ENCODE peak calls at places on chromosome 4, in seven cellular contexts. One of them, this sample, is unnamed.

GRCh38 chr4:55887594-55887993 is 34.1 kb downstream of the EXOC1 start:
- DNase-seq in sigmoid colon: no peak
- DNase-seq in uterus: no peak
- DNase-seq in heart left ventricle: no peak
- DNase-seq in gastrocnemius medialis: no peak
- DNase-seq in upper lobe of left lung: no peak
- DNase-seq in Peyer's patch: no peak
- DNase-seq in this sample: no peak

GRCh38 chr4:1879491-1879890 is 8.3 kb downstream of the NSD2 start:
- DNase-seq in Peyer's patch: no peak
- DNase-seq in gastrocnemius medialis: no peak
- DNase-seq in upper lobe of left lung: no peak
- DNase-seq in sigmoid colon: no peak
- DNase-seq in heart left ventricle: no peak
- DNase-seq in uterus: no peak
- DNase-seq in this sample: no peak

GRCh38 chr4:41060352-41061318 is 153.7 kb downstream of the APBB2 start:
- DNase-seq in upper lobe of left lung: no peak
- DNase-seq in gastrocnemius medialis: peak
- DNase-seq in heart left ventricle: no peak
- DNase-seq in Peyer's patch: no peak
- DNase-seq in uterus: peak
- DNase-seq in sigmoid colon: peak
- DNase-seq in this sample: no peak

GRCh38 chr4:35252071-35252470 is 992.2 kb downstream of the ARAP2 start:
- DNase-seq in sigmoid colon: no peak
- DNase-seq in heart left ventricle: no peak
- DNase-seq in gastrocnemius medialis: no peak
- DNase-seq in upper lobe of left lung: no peak
- DNase-seq in uterus: no peak
- DNase-seq in Peyer's patch: no peak
- DNase-seq in this sample: no peak

GRCh38 chr4:74038161-74039064 is at the start of gene CXCL3:
- DNase-seq in Peyer's patch: peak
- DNase-seq in gastrocnemius medialis: peak
- DNase-seq in upper lobe of left lung: peak
- DNase-seq in heart left ventricle: peak
- DNase-seq in uterus: peak
- DNase-seq in sigmoid colon: peak
- DNase-seq in this sample: peak

GRCh38 chr4:168907119-168907698 is 102.8 kb downstream of the CBR4 start:
- DNase-seq in heart left ventricle: no peak
- DNase-seq in upper lobe of left lung: no peak
- DNase-seq in gastrocnemius medialis: no peak
- DNase-seq in uterus: no peak
- DNase-seq in Peyer's patch: no peak
- DNase-seq in sigmoid colon: no peak
- DNase-seq in this sample: no peak

GRCh38 chr4:76665139-76665538 is 230.1 kb downstream of the SHROOM3 start:
- DNase-seq in gastrocnemius medialis: no peak
- DNase-seq in heart left ventricle: no peak
- DNase-seq in sigmoid colon: no peak
- DNase-seq in uterus: no peak
- DNase-seq in Peyer's patch: peak
- DNase-seq in upper lobe of left lung: no peak
- DNase-seq in this sample: no peak

GRCh38 chr4:181137351-181137750 is 1105.9 kb upstream of the TENM3 start:
- DNase-seq in sigmoid colon: no peak
- DNase-seq in uterus: no peak
- DNase-seq in upper lobe of left lung: no peak
- DNase-seq in gastrocnemius medialis: no peak
- DNase-seq in Peyer's patch: no peak
- DNase-seq in heart left ventricle: no peak
- DNase-seq in this sample: no peak

GRCh38 chr4:165308174-165308573 is 19.3 kb upstream of the MSMO1 start:
- DNase-seq in upper lobe of left lung: no peak
- DNase-seq in Peyer's patch: no peak
- DNase-seq in uterus: no peak
- DNase-seq in gastrocnemius medialis: no peak
- DNase-seq in sigmoid colon: no peak
- DNase-seq in heart left ventricle: no peak
- DNase-seq in this sample: no peak

GRCh38 chr4:158255727-158256324 is 45.5 kb downstream of the TMEM144 start:
- DNase-seq in gastrocnemius medialis: no peak
- DNase-seq in uterus: no peak
- DNase-seq in Peyer's patch: no peak
- DNase-seq in sigmoid colon: no peak
- DNase-seq in heart left ventricle: no peak
- DNase-seq in upper lobe of left lung: no peak
- DNase-seq in this sample: no peak

GRCh38 chr4:71231073-71231752 is 107.6 kb upstream of the SLC4A4 start:
- DNase-seq in gastrocnemius medialis: peak
- DNase-seq in sigmoid colon: peak
- DNase-seq in Peyer's patch: peak
- DNase-seq in upper lobe of left lung: peak
- DNase-seq in heart left ventricle: peak
- DNase-seq in uterus: no peak
- DNase-seq in this sample: peak

GRCh38 chr4:41050840-41051775 is 163.2 kb downstream of the APBB2 start:
- DNase-seq in sigmoid colon: no peak
- DNase-seq in gastrocnemius medialis: no peak
- DNase-seq in uterus: no peak
- DNase-seq in heart left ventricle: peak
- DNase-seq in Peyer's patch: no peak
- DNase-seq in upper lobe of left lung: no peak
- DNase-seq in this sample: no peak

GRCh38 chr4:121096629-121097028 is 24.3 kb upstream of the NDNF start:
- DNase-seq in gastrocnemius medialis: no peak
- DNase-seq in uterus: no peak
- DNase-seq in upper lobe of left lung: no peak
- DNase-seq in sigmoid colon: no peak
- DNase-seq in heart left ventricle: no peak
- DNase-seq in Peyer's patch: no peak
- DNase-seq in this sample: no peak

GRCh38 chr4:2811830-2812599 is 19.1 kb downstream of the SH3BP2 start:
- DNase-seq in sigmoid colon: peak
- DNase-seq in uterus: peak
- DNase-seq in upper lobe of left lung: peak
- DNase-seq in heart left ventricle: peak
- DNase-seq in Peyer's patch: peak
- DNase-seq in gastrocnemius medialis: peak
- DNase-seq in this sample: peak

GRCh38 chr4:7358100-7358735 is 76.5 kb downstream of the PSAPL1 start:
- DNase-seq in Peyer's patch: no peak
- DNase-seq in sigmoid colon: peak
- DNase-seq in uterus: no peak
- DNase-seq in gastrocnemius medialis: peak
- DNase-seq in heart left ventricle: peak
- DNase-seq in upper lobe of left lung: no peak
- DNase-seq in this sample: peak

GRCh38 chr4:38565271-38566199 is 98.5 kb upstream of the KLF3 start:
- DNase-seq in gastrocnemius medialis: no peak
- DNase-seq in uterus: no peak
- DNase-seq in Peyer's patch: peak
- DNase-seq in upper lobe of left lung: no peak
- DNase-seq in sigmoid colon: peak
- DNase-seq in heart left ventricle: peak
- DNase-seq in this sample: no peak

GRCh38 chr4:167290684-167291083 is 56.4 kb upstream of the SPOCK3 start:
- DNase-seq in Peyer's patch: no peak
- DNase-seq in uterus: no peak
- DNase-seq in gastrocnemius medialis: no peak
- DNase-seq in sigmoid colon: no peak
- DNase-seq in heart left ventricle: no peak
- DNase-seq in upper lobe of left lung: no peak
- DNase-seq in this sample: no peak

GRCh38 chr4:154314248-154314647 is 177.4 kb downstream of the DCHS2 start:
- DNase-seq in gastrocnemius medialis: no peak
- DNase-seq in sigmoid colon: no peak
- DNase-seq in heart left ventricle: no peak
- DNase-seq in uterus: no peak
- DNase-seq in Peyer's patch: no peak
- DNase-seq in upper lobe of left lung: no peak
- DNase-seq in this sample: no peak

GRCh38 chr4:182089326-182089725 is 153.9 kb upstream of the TENM3 start:
- DNase-seq in upper lobe of left lung: no peak
- DNase-seq in Peyer's patch: no peak
- DNase-seq in heart left ventricle: no peak
- DNase-seq in sigmoid colon: no peak
- DNase-seq in uterus: no peak
- DNase-seq in gastrocnemius medialis: no peak
- DNase-seq in this sample: no peak

GRCh38 chr4:106038012-106038411 is 142.7 kb downstream of the NPNT start:
- DNase-seq in upper lobe of left lung: no peak
- DNase-seq in gastrocnemius medialis: no peak
- DNase-seq in heart left ventricle: no peak
- DNase-seq in uterus: no peak
- DNase-seq in sigmoid colon: no peak
- DNase-seq in Peyer's patch: no peak
- DNase-seq in this sample: no peak

GRCh38 chr4:73726000-73726399 is 14.4 kb upstream of the CXCL8 start:
- DNase-seq in Peyer's patch: no peak
- DNase-seq in gastrocnemius medialis: no peak
- DNase-seq in heart left ventricle: no peak
- DNase-seq in uterus: no peak
- DNase-seq in upper lobe of left lung: no peak
- DNase-seq in sigmoid colon: no peak
- DNase-seq in this sample: peak

GRCh38 chr4:20192754-20193521 is 58.8 kb upstream of the SLIT2 start:
- DNase-seq in Peyer's patch: no peak
- DNase-seq in gastrocnemius medialis: no peak
- DNase-seq in sigmoid colon: no peak
- DNase-seq in heart left ventricle: no peak
- DNase-seq in uterus: no peak
- DNase-seq in upper lobe of left lung: no peak
- DNase-seq in this sample: no peak

GRCh38 chr4:113024373-113024772 is 25.1 kb upstream of the ANK2 start:
- DNase-seq in Peyer's patch: no peak
- DNase-seq in gastrocnemius medialis: no peak
- DNase-seq in sigmoid colon: no peak
- DNase-seq in uterus: no peak
- DNase-seq in upper lobe of left lung: no peak
- DNase-seq in heart left ventricle: no peak
- DNase-seq in this sample: no peak

GRCh38 chr4:165972747-165973146 is 99.7 kb downstream of the TLL1 start:
- DNase-seq in gastrocnemius medialis: no peak
- DNase-seq in Peyer's patch: no peak
- DNase-seq in uterus: no peak
- DNase-seq in heart left ventricle: no peak
- DNase-seq in sigmoid colon: no peak
- DNase-seq in upper lobe of left lung: no peak
- DNase-seq in this sample: no peak

GRCh38 chr4:150140774-150141400 is 62.6 kb downstream of the DCLK2 start:
- DNase-seq in Peyer's patch: no peak
- DNase-seq in uterus: no peak
- DNase-seq in heart left ventricle: no peak
- DNase-seq in gastrocnemius medialis: no peak
- DNase-seq in upper lobe of left lung: no peak
- DNase-seq in sigmoid colon: no peak
- DNase-seq in this sample: no peak

GRCh38 chr4:81723044-81723884 is 251.6 kb upstream of the RASGEF1B start:
- DNase-seq in Peyer's patch: no peak
- DNase-seq in upper lobe of left lung: no peak
- DNase-seq in gastrocnemius medialis: no peak
- DNase-seq in heart left ventricle: no peak
- DNase-seq in uterus: no peak
- DNase-seq in sigmoid colon: no peak
- DNase-seq in this sample: no peak
- H3K27ac ChIP-seq in Peyer's patch: no peak
- H3K27ac ChIP-seq in upper lobe of left lung: no peak
- H3K27ac ChIP-seq in gastrocnemius medialis: no peak
- H3K27ac ChIP-seq in heart left ventricle: no peak
- H3K27ac ChIP-seq in uterus: no peak
- H3K27ac ChIP-seq in sigmoid colon: no peak
- H3K27ac ChIP-seq in this sample: no peak

GRCh38 chr4:148770377-148770776 is 328.2 kb upstream of the NR3C2 start:
- DNase-seq in sigmoid colon: no peak
- DNase-seq in heart left ventricle: no peak
- DNase-seq in upper lobe of left lung: no peak
- DNase-seq in uterus: no peak
- DNase-seq in Peyer's patch: no peak
- DNase-seq in gastrocnemius medialis: no peak
- DNase-seq in this sample: no peak
- TF ChIP-seq CTCF in sigmoid colon: no peak
- TF ChIP-seq CTCF in heart left ventricle: no peak
- TF ChIP-seq CTCF in upper lobe of left lung: no peak
- TF ChIP-seq CTCF in uterus: no peak
- TF ChIP-seq CTCF in Peyer's patch: no peak
- TF ChIP-seq CTCF in gastrocnemius medialis: no peak
- TF ChIP-seq CTCF in this sample: no peak

DNA sequence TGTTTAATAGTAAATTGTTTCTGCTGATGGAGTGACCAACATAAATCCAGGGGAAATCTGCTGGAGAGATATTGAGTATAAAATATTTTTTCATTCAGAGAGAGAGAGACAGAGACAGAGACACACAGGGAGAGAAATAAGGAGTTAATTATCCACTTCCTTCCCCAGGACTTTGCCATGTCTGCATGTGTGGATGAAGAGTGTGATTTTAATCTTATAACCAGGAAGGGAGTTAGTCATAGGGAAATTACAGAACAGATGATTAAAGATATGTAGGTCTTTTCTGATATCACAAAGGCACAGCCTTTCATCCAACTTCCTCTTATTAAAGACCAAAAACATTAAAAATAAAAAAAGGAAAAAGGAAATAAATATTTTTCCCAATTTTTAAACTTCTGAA is 526.3 kb downstream of the SPRY1 start:
- DNase-seq in upper lobe of left lung: no peak
- DNase-seq in heart left ventricle: no peak
- DNase-seq in sigmoid colon: no peak
- DNase-seq in uterus: no peak
- DNase-seq in Peyer's patch: no peak
- DNase-seq in gastrocnemius medialis: no peak
- DNase-seq in this sample: no peak
- TF ChIP-seq POLR2A in upper lobe of left lung: no peak
- TF ChIP-seq POLR2A in heart left ventricle: no peak
- TF ChIP-seq POLR2A in sigmoid colon: no peak
- TF ChIP-seq POLR2A in uterus: no peak
- TF ChIP-seq POLR2A in Peyer's patch: no peak
- TF ChIP-seq POLR2A in gastrocnemius medialis: no peak
- TF ChIP-seq POLR2A in this sample: no peak

DNA sequence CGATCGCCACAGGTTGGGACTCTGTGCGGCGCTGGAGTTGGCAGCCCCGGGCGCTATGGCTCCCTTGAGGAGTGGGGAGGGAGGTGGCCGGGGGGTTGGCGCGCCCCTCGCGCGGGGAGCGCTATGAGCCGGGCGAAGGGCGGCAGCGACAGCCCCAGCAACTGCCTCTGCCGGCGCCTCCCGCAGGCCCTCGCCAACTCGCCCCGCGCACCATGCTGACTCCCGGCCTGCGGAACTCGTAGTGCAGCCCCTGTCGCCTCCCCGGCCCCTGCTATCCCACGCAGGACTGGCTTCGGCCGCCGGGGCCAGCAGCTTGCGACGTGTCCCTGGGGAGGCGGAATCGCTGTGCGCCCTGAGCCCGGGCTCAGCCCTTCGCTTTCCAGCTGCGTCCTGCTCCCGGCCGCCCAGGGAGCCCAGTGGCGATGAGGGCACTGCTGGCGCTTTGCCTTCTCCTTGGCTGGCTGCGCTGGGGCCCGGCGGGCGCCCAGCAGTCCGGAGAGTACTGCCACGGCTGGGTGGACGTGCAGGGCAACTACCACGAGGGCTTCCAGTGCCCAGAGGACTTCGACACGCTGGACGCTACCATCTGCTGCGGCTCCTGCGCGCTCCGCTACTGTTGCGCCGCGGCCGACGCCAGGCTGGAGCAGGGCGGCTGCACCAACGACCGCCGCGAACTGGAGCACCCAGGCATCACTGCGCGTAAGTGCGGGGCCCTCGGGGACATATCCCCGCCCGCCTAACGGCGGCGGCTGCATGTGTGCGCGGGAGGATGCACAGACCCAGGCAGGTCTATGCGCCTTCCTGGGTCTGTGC is 553 bp downstream of the SHISA3 start:
- DNase-seq in heart left ventricle: no peak
- DNase-seq in sigmoid colon: no peak
- DNase-seq in gastrocnemius medialis: no peak
- DNase-seq in upper lobe of left lung: peak
- DNase-seq in Peyer's patch: no peak
- DNase-seq in uterus: no peak
- DNase-seq in this sample: peak
- H3K27ac ChIP-seq in heart left ventricle: no peak
- H3K27ac ChIP-seq in sigmoid colon: peak
- H3K27ac ChIP-seq in gastrocnemius medialis: peak
- H3K27ac ChIP-seq in upper lobe of left lung: no peak
- H3K27ac ChIP-seq in Peyer's patch: peak
- H3K27ac ChIP-seq in uterus: no peak
- H3K27ac ChIP-seq in this sample: no peak

This sample was measured in adrenal gland.